ENCODE peak calls at places on chromosomes 2 and 18, in nine cellular contexts. D, S, F, E, J, U, T, N and V are unnamed samples.

GRCh38 chr2:12928197-12928596 is 211.5 kb downstream of the TRIB2 start:
- DNase-seq in U (peak; percentile 84), T (no peak), S (no peak), J (no peak), D (peak; percentile 81), N (no peak), F (no peak), E (peak; percentile 68), V (peak; percentile 89)

GRCh38 chr2:157592983-157593382 is 35.7 kb downstream of the ACVR1C start:
- DNase-seq in N (no peak), J (no peak), F (no peak), D (peak; percentile 8), T (no peak), E (peak; percentile 0), S (no peak), U (peak; percentile 1), V (peak; percentile 20)

GRCh38 chr2:234823877-234824376 is 127.9 kb upstream of the SH3BP4 start:
- DNase-seq in N (peak; percentile 99), T (no peak), S (peak; percentile 87), F (no peak), D (peak; percentile 98), U (peak; percentile 100), J (no peak), E (peak; percentile 100), V (peak; percentile 85)

GRCh38 chr2:213202006-213202405 is 50.6 kb upstream of the IKZF2 start:
- DNase-seq in F (no peak), U (no peak), D (no peak), E (no peak), J (no peak), S (no peak), N (no peak), T (no peak), V (peak; percentile 20)

GRCh38 chr2:19676770-19677169 is 225.0 kb downstream of the TTC32 start:
- DNase-seq in S (no peak), T (peak; percentile 77), J (no peak), F (no peak), N (no peak), D (no peak), U (no peak), E (no peak), V (no peak)

GRCh38 chr2:218081063-218081462 is 12.0 kb downstream of the RUFY4 start:
- DNase-seq in S (no peak), J (no peak), T (no peak), D (no peak), N (no peak), U (no peak), F (no peak), E (no peak), V (no peak)

GRCh38 chr18:57803119-57803969 is at the start of gene ATP8B1:
- DNase-seq in U (peak; percentile 79), T (peak; percentile 97), N (peak; percentile 47), D (peak; percentile 73), S (peak; percentile 55), F (no peak), E (no peak), J (peak; percentile 97), V (peak; percentile 68)

GRCh38 chr2:219278655-219279150 is 463 bp upstream of the DNAJB2 start:
- DNase-seq in S (no peak), F (no peak), N (no peak), J (no peak), E (no peak), U (no peak), T (no peak), D (no peak), V (no peak)

GRCh38 chr2:223647258-223647952 is 45.2 kb upstream of the SCG2 start:
- DNase-seq in D (peak; percentile 24), E (no peak), S (no peak), U (no peak), T (no peak), F (no peak), N (no peak), J (no peak), V (peak; percentile 25)

GRCh38 chr2:196230460-196230859 is 59.1 kb upstream of the STK17B start:
- DNase-seq in F (no peak), J (no peak), T (no peak), U (no peak), E (no peak), S (no peak), N (no peak), D (no peak), V (no peak)

GRCh38 chr2:84971799-84972790 is 1.1 kb downstream of the KCMF1 start:
- DNase-seq in N (no peak), U (peak; percentile 51), F (peak; percentile 45), T (peak; percentile 69), S (no peak), E (no peak), J (peak; percentile 61), D (peak; percentile 42), V (peak; percentile 48)

GRCh38 chr2:158103358-158104021 is 1.8 kb downstream of the UPP2 start:
- DNase-seq in E (peak; percentile 25), U (no peak), N (no peak), D (no peak), S (no peak), F (no peak), J (no peak), T (no peak), V (no peak)

GRCh38 chr18:47095810-47096209 is 54.5 kb downstream of the HDHD2 start:
- DNase-seq in D (no peak), F (no peak), U (no peak), J (no peak), N (no peak), T (no peak), S (no peak), E (no peak), V (no peak)

GRCh38 chr2:32006992-32007391 is 3.8 kb downstream of the MEMO1 start:
- DNase-seq in N (no peak), D (no peak), E (no peak), S (no peak), F (no peak), U (no peak), J (no peak), T (no peak), V (no peak)

GRCh38 chr2:25343187-25343825 is 1.6 kb upstream of the DNMT3A start:
- DNase-seq in J (no peak), N (no peak), F (no peak), T (no peak), U (no peak), E (no peak), D (no peak), S (no peak), V (no peak)

GRCh38 chr2:225996477-225996858 is 597.0 kb downstream of the NYAP2 start:
- DNase-seq in T (no peak), E (no peak), N (no peak), J (no peak), U (no peak), D (no peak), S (no peak), F (no peak), V (peak; percentile 10)

GRCh38 chr2:143823856-143824255 is 694.6 kb downstream of the ARHGAP15 start:
- DNase-seq in U (no peak), J (no peak), T (no peak), S (no peak), F (no peak), N (no peak), D (no peak), E (no peak), V (no peak)

DNA sequence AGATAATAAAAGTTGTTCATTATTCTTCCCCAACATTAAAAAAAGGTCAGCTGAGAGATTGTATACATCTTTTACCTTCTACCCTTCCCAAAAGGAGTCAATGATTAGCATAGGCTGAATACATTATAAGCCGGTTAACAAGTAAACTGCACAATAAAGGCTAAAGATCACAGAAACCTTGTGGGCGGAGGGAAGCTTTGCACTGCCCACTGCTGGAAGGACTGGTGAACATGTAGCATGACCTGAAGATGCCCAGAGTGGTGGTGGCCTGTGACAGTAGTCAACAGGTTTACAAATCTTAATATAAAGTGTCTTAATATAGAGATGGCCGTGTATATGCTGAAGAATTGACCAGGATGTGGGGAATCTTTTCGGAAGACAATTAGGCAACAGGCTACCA is 35.6 kb downstream of the ARL5A start:
- DNase-seq in D (no peak), F (no peak), U (no peak), S (no peak), T (no peak), N (no peak), E (no peak), J (no peak), V (no peak)
- TF ChIP-seq CTCF in D (no peak), F (no peak), U (no peak), S (no peak), T (peak; percentile 62), N (no peak), E (no peak), J (no peak), V (peak; percentile 4)

DNA sequence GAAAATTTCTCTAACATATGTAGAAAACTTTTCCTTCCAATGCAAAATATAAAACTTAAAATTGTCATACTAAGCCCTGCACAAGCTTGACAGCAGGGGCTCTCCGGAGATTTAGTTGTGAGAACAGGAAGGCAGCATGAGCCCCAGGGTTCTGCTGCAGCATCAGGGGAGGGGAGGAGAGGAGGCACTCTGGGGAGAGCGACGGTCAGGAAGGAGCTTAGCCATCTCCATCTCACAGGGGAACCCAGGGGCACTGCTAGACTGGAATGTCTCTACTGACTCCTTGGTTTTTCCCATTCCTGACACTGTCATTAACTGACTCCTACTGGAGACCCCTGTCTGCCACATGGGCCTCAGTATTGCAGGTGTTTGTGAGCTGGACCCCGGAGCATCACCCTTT is 123.6 kb downstream of the GPR39 start:
- DNase-seq in N (no peak), D (no peak), S (no peak), U (no peak), T (peak; percentile 58), F (no peak), J (no peak), E (no peak), V (no peak)
- H3K4me3 ChIP-seq in N (no peak overlapping the region), D (no peak overlapping the region), S (no peak overlapping the region), U (no peak overlapping the region), T (no peak overlapping the region), F (no peak overlapping the region), J (no peak overlapping the region), E (no peak overlapping the region), V (no peak overlapping the region)

GRCh38 chr18:37805773-37806380 is 240.3 kb upstream of the CELF4 start:
- DNase-seq in S (no peak), J (no peak), T (peak; percentile 51), U (no peak), N (no peak), F (no peak), E (no peak), D (no peak), V (no peak)
- TF ChIP-seq CTCF in S (no peak), J (no peak), T (no peak), U (no peak), N (no peak), F (no peak), E (no peak), D (no peak), V (no peak)

GRCh38 chr2:5145801-5146200 is 546.4 kb upstream of the SOX11 start:
- DNase-seq in J (no peak), N (peak; percentile 47), F (no peak), S (no peak), D (no peak), T (no peak), U (no peak), E (no peak), V (no peak)

GRCh38 chr2:5144159-5144558 is 548.0 kb upstream of the SOX11 start:
- DNase-seq in E (no peak), D (no peak), S (no peak), T (no peak), F (no peak), J (no peak), N (no peak), U (no peak), V (no peak)

GRCh38 chr2:5145053-5145452 is 547.1 kb upstream of the SOX11 start:
- DNase-seq in F (no peak), D (no peak), J (no peak), S (no peak), T (no peak), N (no peak), U (no peak), E (no peak), V (no peak)

GRCh38 chr2:5140367-5140766 is 551.8 kb upstream of the SOX11 start:
- DNase-seq in N (peak; percentile 61), D (no peak), J (no peak), T (no peak), S (no peak), U (peak; percentile 47), E (no peak), F (no peak), V (no peak)
- H3K4me3 ChIP-seq in N (no peak overlapping the region), D (no peak overlapping the region), J (no peak overlapping the region), T (no peak overlapping the region), S (no peak overlapping the region), U (no peak overlapping the region), E (no peak overlapping the region), F (no peak overlapping the region), V (no peak overlapping the region)